ENCODE peak calls at places on chromosome 11, in four cellular contexts. One of them, this sample, is unnamed.

GRCh38 chr11:1559103-1559951 is 12.7 kb downstream of the DUSP8 start:
- DNase-seq in NCI-H1417: peak; percentile 86
- DNase-seq in EH: peak; percentile 93
- DNase-seq in MCF 10A: peak; percentile 96
- DNase-seq in this sample: peak; percentile 57

GRCh38 chr11:65424200-65425104 is 1.9 kb downstream of the NEAT1 start:
- DNase-seq in EH: peak; percentile 74
- DNase-seq in NCI-H1417: peak; percentile 75
- DNase-seq in MCF 10A: peak; percentile 57
- DNase-seq in this sample: peak; percentile 51

GRCh38 chr11:67085617-67086016 is 29.0 kb downstream of the RHOD start:
- DNase-seq in NCI-H1417: no peak
- DNase-seq in EH: no peak
- DNase-seq in MCF 10A: no peak
- DNase-seq in this sample: no peak

GRCh38 chr11:88170680-88171079 is 4.6 kb downstream of the RAB38 start:
- DNase-seq in EH: no peak
- DNase-seq in NCI-H1417: no peak
- DNase-seq in MCF 10A: no peak
- DNase-seq in this sample: no peak

GRCh38 chr11:78197816-78198215 is 9.1 kb downstream of the USP35 start:
- DNase-seq in NCI-H1417: no peak
- DNase-seq in EH: no peak
- DNase-seq in MCF 10A: no peak
- DNase-seq in this sample: no peak

GRCh38 chr11:32231909-32232493 is 141.1 kb downstream of the RCN1 start:
- DNase-seq in EH: peak; percentile 25
- DNase-seq in MCF 10A: peak; percentile 48
- DNase-seq in NCI-H1417: peak; percentile 32
- DNase-seq in this sample: no peak

GRCh38 chr11:61294717-61295595 is at the start of gene VWCE:
- DNase-seq in EH: peak; percentile 55
- DNase-seq in MCF 10A: no peak
- DNase-seq in NCI-H1417: peak; percentile 86
- DNase-seq in this sample: peak; percentile 80

GRCh38 chr11:2647167-2647566 is 52.6 kb downstream of the KCNQ1OT1 start:
- DNase-seq in MCF 10A: no peak
- DNase-seq in NCI-H1417: no peak
- DNase-seq in EH: no peak
- DNase-seq in this sample: no peak

GRCh38 chr11:19268901-19269300 is 28.2 kb upstream of the E2F8 start:
- DNase-seq in EH: no peak
- DNase-seq in NCI-H1417: no peak
- DNase-seq in MCF 10A: no peak
- DNase-seq in this sample: no peak

GRCh38 chr11:68076371-68077042 is 37.7 kb downstream of the TCIRG1 start:
- DNase-seq in NCI-H1417: no peak
- DNase-seq in EH: no peak
- DNase-seq in MCF 10A: no peak
- DNase-seq in this sample: no peak

This sample was measured in B cell.